ENCODE peak calls at places on chromosomes 2 and 18, in eight cellular contexts. T, I, L, Y, D, B, U and A are unnamed samples.

GRCh38 chr2:138493334-138493733 is 8.2 kb upstream of the SPOPL start:
- DNase-seq in L (no peak), U (no peak), Y (no peak), D (no peak), B (no peak), T (no peak), I (no peak), A (no peak)

GRCh38 chr18:8478166-8478967 is 130.9 kb upstream of the RAB12 start:
- DNase-seq in L (peak), D (no peak), Y (peak), I (peak), B (no peak), T (no peak), U (peak), A (peak)

GRCh38 chr2:182717451-182718215 is 1.6 kb downstream of the DNAJC10 start:
- DNase-seq in U (no peak), Y (no peak), T (no peak), I (no peak), B (no peak), L (no peak), D (no peak), A (no peak)

GRCh38 chr2:30265441-30266015 is 34.2 kb downstream of the LBH start:
- DNase-seq in Y (no peak), B (no peak), D (no peak), T (no peak), U (no peak), I (no peak), L (no peak), A (no peak)

GRCh38 chr18:32386466-32386865 is 84.2 kb downstream of the GAREM1 start:
- DNase-seq in U (no peak), T (no peak), B (no peak), L (no peak), D (no peak), Y (no peak), I (no peak), A (no peak)

GRCh38 chr18:55233850-55234249 is 274.6 kb upstream of the CCDC68 start:
- DNase-seq in Y (no peak), T (no peak), I (no peak), U (no peak), D (no peak), B (no peak), L (no peak), A (no peak)

GRCh38 chr2:62287895-62288589 is 92.1 kb downstream of the B3GNT2 start:
- DNase-seq in D (peak), Y (peak), U (peak), T (peak), B (no peak), L (peak), I (peak), A (peak)

GRCh38 chr2:178108176-178108575 is 4.1 kb upstream of the RBM45 start:
- DNase-seq in Y (no peak), L (no peak), D (no peak), U (no peak), I (no peak), T (no peak), B (no peak), A (no peak)

GRCh38 chr2:109582928-109583895 is 30.6 kb downstream of the SEPTIN10 start:
- DNase-seq in B (no peak), U (no peak), I (no peak), D (no peak), Y (no peak), L (no peak), T (no peak), A (no peak)

GRCh38 chr2:192098814-192099491 is 95.8 kb downstream of the TMEFF2 start:
- DNase-seq in L (no peak), Y (no peak), I (no peak), B (no peak), D (no peak), U (no peak), T (no peak), A (no peak)

GRCh38 chr2:42040643-42041277 is 7.1 kb upstream of the PKDCC start:
- DNase-seq in Y (no peak), L (no peak), D (no peak), B (no peak), I (no peak), U (no peak), T (no peak), A (no peak)

GRCh38 chr2:201786471-201786870 is 5.7 kb upstream of the ALS2 start:
- DNase-seq in L (no peak), Y (no peak), T (no peak), D (no peak), I (no peak), U (no peak), B (no peak), A (no peak)

GRCh38 chr2:151315381-151315903 is 26.0 kb upstream of the NMI start:
- DNase-seq in B (no peak), D (no peak), T (no peak), U (no peak), I (peak), L (no peak), Y (no peak), A (no peak)

GRCh38 chr2:110104025-110104771 is 11.4 kb downstream of the MALL start:
- DNase-seq in B (no peak), Y (no peak), U (no peak), T (no peak), I (no peak), L (no peak), D (no peak), A (no peak)

GRCh38 chr2:172179045-172179742 is 76.5 kb upstream of the DLX2 start:
- DNase-seq in T (peak), D (no peak), Y (peak), U (no peak), B (peak), I (no peak), L (peak), A (no peak)

GRCh38 chr2:217277646-217278048 is 417.8 kb upstream of the TNP1 start:
- DNase-seq in L (no peak), U (no peak), T (no peak), Y (no peak), I (peak), B (peak), D (no peak), A (no peak)

GRCh38 chr18:41989508-41989907 is 34.5 kb downstream of the PIK3C3 start:
- DNase-seq in L (no peak), D (no peak), I (no peak), Y (no peak), U (no peak), B (no peak), T (no peak), A (no peak)

GRCh38 chr18:36808681-36809080 is 20.1 kb downstream of the TPGS2 start:
- DNase-seq in D (no peak), B (no peak), Y (no peak), T (no peak), I (no peak), L (no peak), U (no peak), A (no peak)

GRCh38 chr2:28643911-28644334 is 107.7 kb upstream of the PPP1CB start:
- DNase-seq in D (no peak), L (no peak), B (peak), Y (no peak), U (no peak), I (no peak), T (no peak), A (no peak)

GRCh38 chr2:222448806-222449205 is 24.5 kb downstream of the SGPP2 start:
- DNase-seq in B (no peak), T (no peak), Y (no peak), L (no peak), U (no peak), I (peak), D (no peak), A (no peak)

GRCh38 chr18:23155537-23155936 is 20.3 kb downstream of the CABLES1 start:
- DNase-seq in L (no peak), B (no peak), T (no peak), I (no peak), D (no peak), U (no peak), Y (no peak), A (no peak)

GRCh38 chr18:63290456-63291200 is 28.9 kb downstream of the BCL2 start:
- DNase-seq in U (peak), D (peak), Y (no peak), T (peak), L (peak), B (no peak), I (no peak), A (peak)

GRCh38 chr18:44518091-44518490 is 162.6 kb upstream of the SETBP1 start:
- DNase-seq in Y (no peak), D (no peak), U (no peak), T (no peak), I (no peak), B (no peak), L (no peak), A (no peak)

GRCh38 chr2:233563663-233564430 is 2.7 kb downstream of the USP40 start:
- DNase-seq in T (no peak), D (no peak), B (no peak), Y (no peak), L (no peak), I (no peak), U (no peak), A (no peak)

GRCh38 chr2:232137346-232137745 is 175.8 kb downstream of the DIS3L2 start:
- DNase-seq in B (no peak), Y (no peak), U (no peak), L (no peak), I (no peak), D (no peak), T (no peak), A (no peak)

GRCh38 chr2:58908501-58909154 is 667.5 kb upstream of the FANCL start:
- DNase-seq in I (no peak), U (no peak), D (no peak), L (no peak), B (no peak), Y (no peak), T (no peak), A (no peak)